ENCODE peak calls at places on chromosomes 4 and X, in eight cellular contexts. U is choroid plexus epithelial cell, O is A549, X is epithelial cell of proximal tubule, R is cardiac muscle cell, P is tibial nerve, A is sigmoid colon, N is foreskin fibroblast. V is an unnamed sample.

GRCh38 chr4:3871181-3871852 is 105.1 kb downstream of the ADRA2C start:
- DNase-seq in U (no peak), O (no peak), X (no peak), R (peak), P (no peak), A (peak), N (no peak), V (no peak)

GRCh38 chrX:110536788-110537187 is 178.1 kb downstream of the RTL9 start:
- DNase-seq in U (no peak), O (no peak), X (no peak), R (no peak), P (no peak), A (no peak), N (no peak), V (no peak)

GRCh38 chrX:5295004-5295403 is 933.7 kb downstream of the NLGN4X start:
- DNase-seq in U (no peak), O (no peak), X (no peak), R (no peak), P (no peak), A (no peak), N (no peak), V (no peak)

GRCh38 chr4:39528056-39528465 is 822 bp upstream of the UGDH start:
- DNase-seq in U (no peak), O (peak), X (no peak), R (peak), P (peak), A (peak), N (no peak), V (no peak)

GRCh38 chrX:71941771-71942170 is 31.1 kb downstream of the NHSL2 start:
- DNase-seq in U (peak), O (no peak), X (no peak), R (peak), P (no peak), A (peak), N (peak), V (no peak)

GRCh38 chr4:815464-816146 is 10.3 kb downstream of the CPLX1 start:
- DNase-seq in U (no peak), O (no peak), X (no peak), R (no peak), P (no peak), A (peak), N (no peak), V (no peak)

GRCh38 chrX:131821945-131822622 is 201.0 kb upstream of the STK26 start:
- DNase-seq in U (no peak), O (no peak), X (no peak), R (no peak), P (no peak), A (peak), N (no peak), V (no peak)

GRCh38 chr4:37475776-37476175 is 210.4 kb downstream of the RELL1 start:
- DNase-seq in U (no peak), O (no peak), X (no peak), R (no peak), P (no peak), A (no peak), N (no peak), V (no peak)

GRCh38 chrX:13051529-13052172 is 7.2 kb upstream of the FAM9C start:
- DNase-seq in U (no peak), O (no peak), X (no peak), R (peak), P (no peak), A (no peak), N (no peak), V (no peak)

GRCh38 chrX:44096666-44097065 is 123.5 kb upstream of the NDP start:
- DNase-seq in U (no peak), O (no peak), X (no peak), R (no peak), P (no peak), A (no peak), N (no peak), V (no peak)

GRCh38 chr4:152981278-152981677 is 45.2 kb downstream of the FHDC1 start:
- DNase-seq in U (peak), O (no peak), X (peak), R (no peak), P (no peak), A (no peak), N (no peak), V (peak)

GRCh38 chr4:142373610-142374009 is 472.5 kb downstream of the INPP4B start:
- DNase-seq in U (peak), O (no peak), X (no peak), R (no peak), P (no peak), A (no peak), N (peak), V (no peak)

GRCh38 chr4:102862016-102862415 is 6.8 kb upstream of the CISD2 start:
- DNase-seq in U (no peak), O (no peak), X (no peak), R (no peak), P (no peak), A (no peak), N (no peak), V (no peak)

GRCh38 chrX:69138512-69138911 is 26.7 kb downstream of the PJA1 start:
- DNase-seq in U (peak), O (no peak), X (no peak), R (peak), P (no peak), A (no peak), N (no peak), V (no peak)

GRCh38 chrX:69137371-69137881 is 27.8 kb downstream of the PJA1 start:
- DNase-seq in U (peak), O (no peak), X (no peak), R (peak), P (no peak), A (peak), N (peak), V (no peak)

GRCh38 chrX:69139516-69139915 is 25.7 kb downstream of the PJA1 start:
- DNase-seq in U (no peak), O (no peak), X (no peak), R (no peak), P (no peak), A (no peak), N (no peak), V (no peak)

GRCh38 chrX:69137911-69138310 is 27.3 kb downstream of the PJA1 start:
- DNase-seq in U (peak), O (no peak), X (no peak), R (peak), P (no peak), A (no peak), N (no peak), V (no peak)

DNA sequence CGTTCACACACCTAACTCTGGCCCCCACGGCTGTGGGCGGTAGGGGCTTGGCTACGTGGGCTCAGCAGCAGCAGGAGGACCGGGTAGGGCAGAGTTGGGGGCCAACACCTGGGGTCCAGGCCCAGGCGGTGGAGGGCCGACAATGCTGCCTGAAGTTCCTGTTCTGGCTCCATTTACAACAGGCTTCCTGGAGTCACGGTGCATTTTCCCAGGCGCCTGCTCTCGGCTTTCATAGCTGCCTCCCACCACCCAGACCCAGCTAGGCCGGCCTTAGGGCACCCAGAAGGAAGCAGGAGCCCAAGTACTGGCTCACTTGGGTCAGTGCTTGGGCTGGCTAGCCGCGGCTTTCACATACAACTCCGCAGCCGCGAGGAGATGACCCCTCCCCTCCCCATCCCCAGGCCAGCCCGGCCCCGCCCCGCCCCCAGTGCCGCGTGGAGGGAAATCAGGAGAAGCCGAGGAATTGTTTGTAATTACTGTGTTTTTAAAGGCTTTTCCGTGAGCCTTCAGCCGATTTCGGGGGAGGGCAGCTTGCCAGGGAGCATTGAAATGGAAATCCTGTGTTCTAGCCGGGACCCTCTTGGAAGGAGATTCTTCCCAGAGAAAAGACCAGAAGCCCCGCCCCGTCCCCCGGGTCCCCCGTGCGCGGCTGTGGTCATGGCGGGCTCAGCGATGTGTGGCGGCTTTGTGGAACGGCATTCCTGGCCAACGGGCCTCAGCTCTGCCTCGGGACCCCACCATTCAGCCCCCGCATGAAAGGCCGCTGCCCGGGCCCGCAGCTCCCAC is 28.5 kb downstream of the PJA1 start:
- DNase-seq in U (peak), O (no peak), X (no peak), R (peak), P (peak), A (peak), N (peak), V (no peak)
- H3K4me3 ChIP-seq in U (no peak), O (no peak), X (peak), R (no peak), P (no peak), A (peak), N (no peak), V (no peak)

DNA sequence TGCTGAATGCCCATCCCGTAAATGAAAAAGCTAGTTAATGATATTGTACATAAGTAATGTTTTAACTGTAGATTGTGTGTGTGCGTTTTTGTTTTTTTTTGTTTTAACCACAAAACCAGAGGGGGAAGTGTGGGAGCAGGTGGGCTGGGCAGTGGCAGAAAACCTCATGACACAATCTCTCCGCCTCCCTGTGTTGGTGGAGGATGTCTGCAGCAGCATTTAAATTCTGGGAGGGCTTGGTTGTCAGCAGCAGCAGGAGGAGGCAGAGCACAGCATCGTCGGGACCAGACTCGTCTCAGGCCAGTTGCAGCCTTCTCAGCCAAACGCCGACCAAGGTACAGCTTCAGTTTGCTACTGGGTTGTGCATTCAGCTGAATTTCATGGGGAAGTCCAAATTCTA is at the start of gene SPP1:
- DNase-seq in U (peak), O (peak), X (peak), R (peak), P (no peak), A (no peak), N (peak), V (peak)
- H3K4me3 ChIP-seq in U (no peak), O (peak), X (peak), R (no peak), P (no peak), A (no peak), N (no peak), V (peak)

GRCh38 chr4:86845593-86845992 is 3.6 kb downstream of the SLC10A6 start:
- DNase-seq in U (no peak), O (no peak), X (no peak), R (no peak), P (no peak), A (no peak), N (no peak), V (no peak)

GRCh38 chr4:86848136-86848535 is 1.0 kb downstream of the SLC10A6 start:
- DNase-seq in U (no peak), O (no peak), X (no peak), R (no peak), P (no peak), A (no peak), N (peak), V (no peak)

GRCh38 chr4:86848732-86849617 is at the start of gene SLC10A6:
- DNase-seq in U (no peak), O (no peak), X (no peak), R (no peak), P (peak), A (no peak), N (peak), V (no peak)

GRCh38 chr4:86846921-86847320 is 2.3 kb downstream of the SLC10A6 start:
- DNase-seq in U (no peak), O (no peak), X (no peak), R (no peak), P (no peak), A (no peak), N (peak), V (no peak)

GRCh38 chr4:86847576-86847975 is 1.6 kb downstream of the SLC10A6 start:
- DNase-seq in U (no peak), O (no peak), X (no peak), R (no peak), P (no peak), A (no peak), N (peak), V (no peak)
- H3K4me3 ChIP-seq in U (no peak), O (no peak), X (no peak), R (no peak), P (peak), A (no peak), N (peak), V (no peak)

DNA sequence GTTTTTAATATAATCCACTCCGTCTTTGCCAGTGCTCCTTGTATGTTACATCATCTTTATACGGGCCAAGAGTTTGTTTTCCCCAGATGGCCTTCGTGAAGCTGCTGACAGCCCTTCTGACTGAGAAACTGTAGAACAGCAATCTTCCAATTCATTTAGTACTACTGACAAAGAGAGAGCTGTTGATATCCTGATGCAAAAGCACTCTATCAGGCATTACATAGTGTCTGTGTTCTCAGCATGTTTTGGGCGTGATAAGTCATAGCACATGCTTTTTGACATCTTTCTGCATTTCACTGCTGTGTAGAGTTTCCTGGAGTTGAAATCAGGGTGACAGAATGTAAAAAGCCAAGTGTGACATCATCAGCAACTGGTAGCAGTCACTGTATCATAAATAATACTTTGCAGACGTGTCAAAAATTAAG is 746.3 kb upstream of the FAM241A start:
- DNase-seq in U (peak), O (no peak), X (no peak), R (peak), P (no peak), A (no peak), N (peak), V (no peak)
- H3K4me3 ChIP-seq in U (no peak), O (no peak), X (no peak), R (no peak), P (no peak), A (no peak), N (no peak), V (no peak)

GRCh38 chr4:83281326-83281725 is 3.3 kb downstream of the COQ2 start:
- DNase-seq in U (peak), O (no peak), X (no peak), R (no peak), P (no peak), A (no peak), N (peak), V (no peak)
- H3K4me3 ChIP-seq in U (no peak), O (no peak), X (no peak), R (no peak), P (no peak), A (no peak), N (no peak), V (no peak)

DNA sequence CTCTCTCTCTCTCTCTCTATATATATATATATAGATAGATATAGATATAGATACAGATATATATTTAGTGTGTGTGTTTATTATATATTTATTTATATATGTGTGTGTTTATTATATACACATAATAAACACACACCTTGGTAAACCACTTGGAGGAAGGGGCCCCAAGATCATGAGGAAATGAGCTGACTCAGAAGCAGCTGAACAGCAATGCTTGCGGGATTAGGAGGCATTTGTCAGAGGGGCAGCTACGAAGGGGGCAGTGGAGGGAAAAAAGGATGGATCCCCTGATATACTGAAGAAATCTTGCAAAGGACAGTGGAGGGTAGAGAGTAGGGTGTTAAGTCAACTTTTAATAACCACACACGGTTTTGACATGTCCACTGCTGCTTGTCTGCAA is 120.0 kb upstream of the SORBS2 start:
- DNase-seq in U (peak), O (no peak), X (no peak), R (peak), P (no peak), A (no peak), N (no peak), V (no peak)
- H3K4me3 ChIP-seq in U (peak), O (no peak), X (no peak), R (no peak), P (no peak), A (no peak), N (no peak), V (no peak)

GRCh38 chr4:130563891-130564418 is 1468.0 kb downstream of the C4orf33 start:
- DNase-seq in U (no peak), O (peak), X (no peak), R (no peak), P (no peak), A (no peak), N (no peak), V (no peak)
- H3K4me3 ChIP-seq in U (peak), O (peak), X (peak), R (no peak), P (peak), A (peak), N (peak), V (peak)

GRCh38 chrX:70174754-70175153 is 2.5 kb upstream of the DGAT2L6 start:
- DNase-seq in U (no peak), O (no peak), X (no peak), R (peak), P (no peak), A (no peak), N (peak), V (no peak)
- H3K4me3 ChIP-seq in U (no peak), O (no peak), X (no peak), R (no peak), P (no peak), A (no peak), N (no peak), V (no peak)

V was measured in PC-9.